ENCODE peak calls at places on chromosomes 13 and 19, in nine cellular contexts. H is pancreas; B is CD4-positive, alpha-beta memory T cell; V is upper lobe of right lung; Q is aorta; R is H1; W is adipocyte; F is heart right ventricle; D is small intestine. X is an unnamed sample.

GRCh38 chr13:110213461-110214074 is 93.4 kb downstream of the COL4A1 start:
- DNase-seq in D (no peak), Q (no peak), V (no peak), B (no peak), W (no peak), H (no peak), R (no peak), F (no peak), X (no peak)

GRCh38 chr19:47419037-47419783 is at the start of gene MEIS3:
- DNase-seq in V (no peak), H (peak; percentile 72), F (no peak), Q (no peak), B (no peak), R (peak; percentile 64), D (no peak), W (peak; percentile 52), X (no peak)

GRCh38 chr13:62130016-62130970 is 714.6 kb upstream of the PCDH20 start:
- DNase-seq in W (no peak), Q (no peak), D (no peak), F (no peak), R (no peak), V (no peak), B (no peak), H (no peak), X (no peak)

GRCh38 chr13:113063091-113063491 is 42.5 kb upstream of the F7 start:
- DNase-seq in H (peak; percentile 53), F (no peak), V (no peak), D (no peak), R (no peak), Q (peak; percentile 37), B (no peak), W (no peak), X (no peak)

GRCh38 chr19:46404884-46405658 is 8.3 kb downstream of the CCDC8 start:
- DNase-seq in V (no peak), B (no peak), Q (peak; percentile 54), D (no peak), F (no peak), W (no peak), H (peak; percentile 76), R (no peak), X (no peak)

GRCh38 chr13:72505376-72505775 is 222.1 kb downstream of the MZT1 start:
- DNase-seq in W (no peak), B (no peak), Q (no peak), R (no peak), H (no peak), F (no peak), D (no peak), V (no peak), X (no peak)

GRCh38 chr19:44719262-44719701 is 20.3 kb downstream of the CEACAM16 start:
- DNase-seq in W (no peak), Q (no peak), F (no peak), D (no peak), H (no peak), B (no peak), V (no peak), R (no peak), X (no peak)

GRCh38 chr13:101875091-101875490 is 422.6 kb downstream of the ITGBL1 start:
- DNase-seq in Q (no peak), D (no peak), B (no peak), R (no peak), V (no peak), H (no peak), W (no peak), F (no peak), X (no peak)

GRCh38 chr13:94595006-94595942 is 678 bp downstream of the TGDS start:
- DNase-seq in Q (no peak), R (no peak), F (no peak), V (no peak), B (peak; percentile 28), H (no peak), W (peak; percentile 57), D (peak; percentile 37), X (peak; percentile 10)

GRCh38 chr19:28425431-28425931 is 787.5 kb downstream of the UQCRFS1 start:
- DNase-seq in B (no peak), D (no peak), F (no peak), R (no peak), W (no peak), V (no peak), H (no peak), Q (no peak), X (no peak)

GRCh38 chr19:48965806-48966540 is 864 bp downstream of the FTL start:
- DNase-seq in F (peak; percentile 90), B (peak; percentile 90), D (peak; percentile 87), H (peak; percentile 94), R (peak; percentile 89), Q (peak; percentile 93), V (peak; percentile 92), W (peak; percentile 80), X (peak; percentile 91)

GRCh38 chr13:22074403-22074802 is 403.5 kb downstream of the FGF9 start:
- DNase-seq in H (no peak), F (no peak), R (no peak), D (no peak), W (no peak), B (no peak), V (no peak), Q (no peak), X (no peak)

GRCh38 chr13:109166807-109167206 is 537.4 kb downstream of the MYO16 start:
- DNase-seq in W (no peak), B (no peak), F (no peak), H (no peak), R (no peak), Q (no peak), V (no peak), D (no peak), X (peak; percentile 32)

GRCh38 chr13:109381546-109382180 is 404.7 kb downstream of the IRS2 start:
- DNase-seq in R (no peak), Q (no peak), F (no peak), W (peak; percentile 78), B (no peak), D (no peak), V (no peak), H (no peak), X (no peak)

GRCh38 chr13:99572131-99572530 is 70.9 kb downstream of the TM9SF2 start:
- DNase-seq in W (peak; percentile 80), Q (no peak), F (no peak), V (no peak), H (no peak), R (no peak), B (no peak), D (no peak), X (no peak)

GRCh38 chr19:38417146-38417543 is 8.9 kb downstream of the RASGRP4 start:
- DNase-seq in V (no peak), R (no peak), F (no peak), B (no peak), W (no peak), H (no peak), D (no peak), Q (no peak), X (no peak)
- H3K9me3 ChIP-seq in V (no peaks in the 10 kb centered on the region), R (no peaks in the 10 kb centered on the region), F (no peaks in the 10 kb centered on the region), B (no peaks in the 10 kb centered on the region), W (no peaks in the 10 kb centered on the region), H (no peaks in the 10 kb centered on the region), D (no peaks in the 10 kb centered on the region), Q (no peaks in the 10 kb centered on the region), X (no peaks in the 10 kb centered on the region)

GRCh38 chr19:52988506-52988905 is 25.2 kb upstream of the ERVV-1 start:
- DNase-seq in R (no peak), W (no peak), V (no peak), B (no peak), H (no peak), Q (no peak), D (no peak), F (no peak), X (no peak)
- H3K9me3 ChIP-seq in R (peaks cover 2% of the 10 kb centered on the region), W (peaks cover 4% of the 10 kb centered on the region), V (no peaks in the 10 kb centered on the region), B (no peaks in the 10 kb centered on the region), H (no peaks in the 10 kb centered on the region), Q (peaks cover 3% of the 10 kb centered on the region), D (no peaks in the 10 kb centered on the region), F (no peaks in the 10 kb centered on the region), X (peaks cover 21% of the 10 kb centered on the region)

GRCh38 chr19:31354919-31355318 is 5.7 kb upstream of the TSHZ3 start:
- DNase-seq in W (no peak), V (no peak), R (peak; percentile 61), F (no peak), Q (no peak), D (no peak), H (no peak), B (no peak), X (no peak)

GRCh38 chr19:31354316-31354715 is 5.1 kb upstream of the TSHZ3 start:
- DNase-seq in H (no peak), B (no peak), R (peak; percentile 66), D (no peak), W (no peak), F (no peak), V (no peak), Q (no peak), X (no peak)

GRCh38 chr19:31356587-31357314 is 7.5 kb upstream of the TSHZ3 start:
- DNase-seq in W (no peak), R (peak; percentile 87), F (no peak), H (no peak), D (peak; percentile 29), B (peak; percentile 47), Q (peak; percentile 65), V (peak; percentile 76), X (peak; percentile 62)

GRCh38 chr19:31355330-31356289 is 6.4 kb upstream of the TSHZ3 start:
- DNase-seq in W (no peak), Q (no peak), B (no peak), D (no peak), R (peak; percentile 54), V (no peak), H (no peak), F (no peak), X (no peak)

DNA sequence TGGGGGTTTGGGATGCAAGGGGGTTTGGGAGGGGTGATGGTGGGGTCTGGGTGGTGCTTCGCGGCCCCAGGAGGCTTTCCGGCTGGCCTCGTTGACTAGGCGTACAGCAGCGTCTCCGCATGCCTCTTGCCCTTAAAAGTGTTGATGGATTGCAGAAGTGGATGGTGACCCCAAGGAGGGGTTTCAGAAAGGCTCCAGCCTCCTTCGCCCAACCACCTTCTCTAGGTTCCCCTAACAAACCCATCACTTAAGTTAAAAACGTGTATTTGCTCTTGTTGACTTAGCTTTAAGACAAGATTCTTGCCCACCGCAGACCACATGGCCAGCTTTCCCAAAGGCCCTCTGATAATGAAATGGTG is 8.1 kb upstream of the TSHZ3 start:
- DNase-seq in V (no peak), W (no peak), D (no peak), Q (no peak), H (no peak), F (no peak), R (no peak), B (no peak), X (no peak)
- H3K9me3 ChIP-seq in V (no peaks in the 10 kb centered on the region), W (no peaks in the 10 kb centered on the region), D (no peaks in the 10 kb centered on the region), Q (no peaks in the 10 kb centered on the region), H (no peaks in the 10 kb centered on the region), F (no peaks in the 10 kb centered on the region), R (no peaks in the 10 kb centered on the region), B (no peaks in the 10 kb centered on the region), X (no peaks in the 10 kb centered on the region)

DNA sequence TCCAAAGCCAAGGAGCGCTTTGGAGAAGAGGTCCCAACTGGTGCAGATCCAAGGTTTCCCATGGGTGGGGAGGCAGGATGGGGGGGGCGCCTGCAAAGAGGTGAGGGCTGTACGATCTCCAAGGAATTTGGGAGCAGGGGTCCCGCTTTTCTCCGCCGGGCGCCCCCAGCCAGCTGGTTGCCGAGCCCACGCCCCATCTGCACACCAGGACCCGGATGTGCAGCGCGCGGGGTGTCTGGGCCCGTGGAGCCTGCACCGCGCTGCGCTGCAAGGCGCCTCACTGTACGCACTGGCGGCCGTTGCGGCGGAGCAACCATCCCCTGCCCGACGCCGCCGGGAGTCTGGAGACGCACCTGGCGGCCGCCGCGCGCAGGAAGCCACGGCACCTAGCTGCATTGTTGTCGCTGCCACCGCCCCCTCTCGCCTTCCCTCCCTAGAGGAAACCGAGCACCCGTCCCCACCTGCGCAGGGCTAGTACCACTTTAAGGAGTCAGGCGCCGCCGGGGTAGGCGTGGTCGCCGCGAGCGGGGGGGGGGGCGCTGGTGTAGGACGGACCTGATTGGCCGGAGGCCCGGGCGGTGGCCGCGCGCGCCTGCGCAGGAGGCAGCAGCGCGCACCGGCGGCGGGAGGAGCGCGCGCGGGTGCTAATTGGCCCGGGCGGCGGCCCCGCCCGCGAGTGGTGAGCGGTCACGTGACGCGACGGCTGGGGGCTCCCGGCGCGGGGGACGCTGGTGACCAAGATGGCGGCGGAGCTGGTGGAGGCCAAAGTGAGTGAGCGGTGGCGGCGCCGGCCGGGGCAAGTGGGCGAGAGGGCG is at the start of gene PIAS4:
- DNase-seq in F (peak; percentile 95), R (peak; percentile 93), V (peak; percentile 98), Q (peak; percentile 97), W (peak; percentile 98), H (peak; percentile 98), D (peak; percentile 96), B (peak; percentile 95), X (peak; percentile 89)
- H3K9me3 ChIP-seq in F (no peaks in the 10 kb centered on the region), R (no peaks in the 10 kb centered on the region), V (no peaks in the 10 kb centered on the region), Q (no peaks in the 10 kb centered on the region), W (no peaks in the 10 kb centered on the region), H (no peaks in the 10 kb centered on the region), D (no peaks in the 10 kb centered on the region), B (no peaks in the 10 kb centered on the region), X (no peaks in the 10 kb centered on the region)

X was measured in MG63.